ENCODE peak calls at places on chromosomes 2 and 18, in six cellular contexts. I is neuronal stem cell; W is activated CD8-positive, alpha-beta memory T cell treated with anti-CD3 and anti-CD28 coated beads, Interleukin-2, amount 50 U/mL, for 48 hours; X is A549; O is left lobe of liver; L is progenitor cell of endocrine pancreas. K is an unnamed sample.

GRCh38 chr2:224952942-224953657 is 89.2 kb downstream of the DOCK10 start:
- DNase-seq in O (no peak), W (no peak), X (no peak), I (no peak), L (no peak), K (no peak)

GRCh38 chr2:190121971-190122370 is 59.4 kb upstream of the MSTN start:
- DNase-seq in I (no peak), W (no peak), L (no peak), X (peak), O (no peak), K (peak)

GRCh38 chr2:187783446-187783845 is 229.2 kb upstream of the TFPI start:
- DNase-seq in W (no peak), X (peak), L (no peak), I (no peak), O (no peak), K (peak)

GRCh38 chr2:231456295-231457004 is 7.8 kb downstream of the NCL start:
- DNase-seq in O (no peak), L (no peak), I (no peak), X (no peak), W (peak), K (no peak)

GRCh38 chr18:48563027-48563426 is 24.2 kb downstream of the CTIF start:
- DNase-seq in L (no peak), O (no peak), I (no peak), X (peak), W (no peak), K (peak)

GRCh38 chr2:62845256-62845655 is 139.7 kb downstream of the EHBP1 start:
- DNase-seq in L (no peak), X (no peak), O (no peak), W (no peak), I (no peak), K (no peak)

GRCh38 chr2:209685963-209686362 is 85.7 kb upstream of the UNC80 start:
- DNase-seq in O (no peak), L (no peak), W (no peak), I (no peak), X (no peak), K (no peak)

GRCh38 chr2:66957677-66958076 is 439.5 kb upstream of the ETAA1 start:
- DNase-seq in W (no peak), I (no peak), O (no peak), X (no peak), L (no peak), K (no peak)

GRCh38 chr2:50491541-50492114 is 540.3 kb downstream of the NRXN1 start:
- DNase-seq in W (no peak), L (no peak), I (peak), X (peak), O (no peak), K (peak)

GRCh38 chr2:209977386-209978239 is 24.8 kb upstream of the RPE start:
- DNase-seq in W (no peak), L (no peak), X (peak), I (peak), O (no peak), K (peak)

GRCh38 chr2:23606968-23607367 is 222.0 kb downstream of the KLHL29 start:
- DNase-seq in X (no peak), W (no peak), O (no peak), I (no peak), L (no peak), K (peak)

GRCh38 chr2:179571141-179571713 is 290.2 kb downstream of the ZNF385B start:
- DNase-seq in X (no peak), O (no peak), I (no peak), L (no peak), W (no peak), K (no peak)

GRCh38 chr2:196066794-196067382 is 1.7 kb downstream of the DNAH7 start:
- DNase-seq in W (no peak), O (no peak), X (peak), L (no peak), I (peak), K (peak)

GRCh38 chr2:216283038-216283900 is 89.0 kb downstream of the MARCHF4 start:
- DNase-seq in L (peak), O (no peak), X (peak), W (peak), I (no peak), K (peak)

GRCh38 chr2:220034356-220035121 is 407.1 kb downstream of the SLC4A3 start:
- DNase-seq in X (no peak), O (no peak), I (no peak), L (no peak), W (no peak), K (peak)

GRCh38 chr2:39913648-39914456 is 134.8 kb upstream of the THUMPD2 start:
- DNase-seq in O (no peak), W (no peak), I (peak), X (peak), L (no peak), K (peak)

GRCh38 chr18:22378672-22379282 is 38.9 kb downstream of the CTAGE1 start:
- DNase-seq in I (no peak), W (no peak), X (peak), O (peak), L (no peak), K (peak)

GRCh38 chr18:3254725-3255124 is 7.1 kb downstream of the MYL12A start:
- DNase-seq in W (no peak), O (no peak), L (no peak), X (no peak), I (no peak), K (no peak)

GRCh38 chr2:67828066-67828465 is 234.7 kb downstream of the C1D start:
- DNase-seq in W (no peak), I (no peak), L (no peak), O (no peak), X (no peak), K (peak)

GRCh38 chr2:239311132-239312040 is 89.4 kb downstream of the HDAC4 start:
- DNase-seq in L (peak), O (peak), I (no peak), X (no peak), W (peak), K (no peak)

GRCh38 chr2:24613154-24613814 is 122.2 kb downstream of the NCOA1 start:
- DNase-seq in L (no peak), W (no peak), X (peak), O (no peak), I (peak), K (peak)

GRCh38 chr2:64654993-64655666 is 1.4 kb upstream of the SERTAD2 start:
- DNase-seq in I (no peak), X (peak), W (no peak), O (no peak), L (no peak), K (no peak)

GRCh38 chr2:173149491-173149890 is 73.8 kb downstream of the MAP3K20 start:
- DNase-seq in I (no peak), W (peak), L (no peak), X (no peak), O (no peak), K (peak)

K was measured in MCF 10A.